ENCODE peak calls at places on chromosomes 7 and 10, in six cellular contexts. A, M, H, W, F and I are unnamed samples.
A peak's percentile ranks its signal among the peaks of the same experiment; 100 is the strongest.

GRCh38 chr10:82889703-82890102 is 1014.7 kb downstream of the NRG3 start:
- DNase-seq in A (no peak), F (no peak), H (no peak), W (no peak), M (no peak), I (no peak)

GRCh38 chr10:5596611-5597341 is 69.6 kb downstream of the ASB13 start:
- DNase-seq in F (no peak), M (no peak), H (no peak), A (no peak), W (no peak), I (no peak)

GRCh38 chr7:123749537-123749857 is 694 bp upstream of the WASL start:
- DNase-seq in M (no peak), F (no peak), H (peak; percentile 55), A (peak; percentile 25), W (no peak), I (peak; percentile 71)

GRCh38 chr10:132251928-132252327 is 55.8 kb downstream of the STK32C start:
- DNase-seq in F (no peak), W (no peak), M (no peak), H (no peak), A (no peak), I (no peak)

GRCh38 chr7:94160719-94161435 is 156.7 kb upstream of the BET1 start:
- DNase-seq in F (no peak), A (no peak), H (no peak), W (no peak), M (no peak), I (no peak)

GRCh38 chr10:130458509-130458908 is 322.3 kb downstream of the GLRX3 start:
- DNase-seq in F (no peak), M (no peak), H (no peak), W (no peak), A (no peak), I (no peak)

GRCh38 chr7:33986951-33987948 is 81.9 kb downstream of the BMPER start:
- DNase-seq in F (no peak), W (peak; percentile 100), H (peak; percentile 96), A (no peak), M (no peak), I (peak; percentile 97)

GRCh38 chr7:157445246-157445955 is 108.6 kb downstream of the DNAJB6 start:
- DNase-seq in W (no peak), F (no peak), M (no peak), A (peak; percentile 6), H (no peak), I (no peak)

GRCh38 chr10:110840225-110840922 is 31.4 kb upstream of the PDCD4 start:
- DNase-seq in H (no peak), W (no peak), A (no peak), M (peak; percentile 71), F (no peak), I (no peak)

GRCh38 chr10:78886129-78886528 is 182.6 kb upstream of the ZMIZ1 start:
- DNase-seq in H (no peak), A (no peak), M (no peak), W (no peak), F (no peak), I (no peak)

GRCh38 chr10:127884501-127884900 is 8.2 kb downstream of the CLRN3 start:
- DNase-seq in A (no peak), M (no peak), F (no peak), W (no peak), H (no peak), I (no peak)

GRCh38 chr10:7776777-7777176 is 11.0 kb downstream of the KIN start:
- DNase-seq in W (no peak), F (no peak), M (no peak), H (no peak), A (no peak), I (no peak)

GRCh38 chr10:8122970-8123369 is 68.5 kb downstream of the GATA3 start:
- DNase-seq in F (no peak), H (no peak), A (no peak), M (no peak), W (no peak), I (no peak)

GRCh38 chr10:96902762-96903358 is 70.8 kb downstream of the LCOR start:
- DNase-seq in W (no peak), H (no peak), A (no peak), M (no peak), F (no peak), I (no peak)

GRCh38 chr7:128791968-128792319 is at the start of gene CCDC136:
- DNase-seq in A (no peak), M (no peak), F (no peak), W (no peak), H (no peak), I (no peak)